ENCODE peak calls at places on chromosomes 7 and 10, in six cellular contexts. One of them, this sample, is unnamed.

GRCh38 chr7:23396222-23396621 is 74.1 kb downstream of the IGF2BP3 start:
- DNase-seq in H1: no peak
- DNase-seq in mesenchymal stem cell: peak; percentile 61
- DNase-seq in neuronal stem cell: no peak
- DNase-seq in IMR-90: peak; percentile 91
- DNase-seq in trophoblast cell: no peak
- DNase-seq in this sample: no peak

GRCh38 chr10:121303273-121303890 is 294.9 kb downstream of the FGFR2 start:
- DNase-seq in H1: no peak
- DNase-seq in mesenchymal stem cell: no peak
- DNase-seq in neuronal stem cell: no peak
- DNase-seq in IMR-90: no peak
- DNase-seq in trophoblast cell: no peak
- DNase-seq in this sample: no peak

GRCh38 chr7:876077-876971 is at the start of gene GET4:
- DNase-seq in H1: peak; percentile 88
- DNase-seq in mesenchymal stem cell: peak; percentile 93
- DNase-seq in neuronal stem cell: peak; percentile 94
- DNase-seq in IMR-90: peak; percentile 93
- DNase-seq in trophoblast cell: peak; percentile 94
- DNase-seq in this sample: peak; percentile 98

GRCh38 chr7:157773361-157773760 is 436.6 kb downstream of the DNAJB6 start:
- DNase-seq in H1: no peak
- DNase-seq in mesenchymal stem cell: no peak
- DNase-seq in neuronal stem cell: no peak
- DNase-seq in IMR-90: no peak
- DNase-seq in trophoblast cell: no peak
- DNase-seq in this sample: no peak

GRCh38 chr7:140639366-140640053 is 1.1 kb downstream of the DENND2A start:
- DNase-seq in H1: no peak
- DNase-seq in mesenchymal stem cell: peak; percentile 84
- DNase-seq in neuronal stem cell: no peak
- DNase-seq in IMR-90: peak; percentile 90
- DNase-seq in trophoblast cell: peak; percentile 47
- DNase-seq in this sample: peak; percentile 62

GRCh38 chr10:77726732-77727131 is 89.1 kb upstream of the KCNMA1 start:
- DNase-seq in H1: no peak
- DNase-seq in mesenchymal stem cell: no peak
- DNase-seq in neuronal stem cell: no peak
- DNase-seq in IMR-90: no peak
- DNase-seq in trophoblast cell: no peak
- DNase-seq in this sample: no peak

GRCh38 chr10:113463777-113464176 is 89.1 kb upstream of the HABP2 start:
- DNase-seq in H1: no peak
- DNase-seq in mesenchymal stem cell: peak; percentile 27
- DNase-seq in neuronal stem cell: no peak
- DNase-seq in IMR-90: peak; percentile 10
- DNase-seq in trophoblast cell: no peak
- DNase-seq in this sample: no peak

GRCh38 chr10:128046156-128046933 is 79.9 kb downstream of the MKI67 start:
- DNase-seq in H1: no peak
- DNase-seq in mesenchymal stem cell: no peak
- DNase-seq in neuronal stem cell: no peak
- DNase-seq in IMR-90: no peak
- DNase-seq in trophoblast cell: no peak
- DNase-seq in this sample: no peak

GRCh38 chr10:70681731-70682005 is 9.4 kb downstream of the ADAMTS14 start:
- DNase-seq in H1: no peak
- DNase-seq in mesenchymal stem cell: no peak
- DNase-seq in neuronal stem cell: no peak
- DNase-seq in IMR-90: no peak
- DNase-seq in trophoblast cell: no peak
- DNase-seq in this sample: no peak

GRCh38 chr10:132798876-132799275 is 12.9 kb upstream of the NKX6-2 start:
- DNase-seq in H1: no peak
- DNase-seq in mesenchymal stem cell: no peak
- DNase-seq in neuronal stem cell: no peak
- DNase-seq in IMR-90: no peak
- DNase-seq in trophoblast cell: no peak
- DNase-seq in this sample: no peak

GRCh38 chr10:110311357-110311949 is 6.7 kb upstream of the SMNDC1 start:
- DNase-seq in H1: no peak
- DNase-seq in mesenchymal stem cell: peak; percentile 70
- DNase-seq in neuronal stem cell: peak; percentile 59
- DNase-seq in IMR-90: peak; percentile 70
- DNase-seq in trophoblast cell: peak; percentile 26
- DNase-seq in this sample: peak; percentile 79

GRCh38 chr7:27774717-27775328 is 34.9 kb downstream of the TAX1BP1 start:
- DNase-seq in H1: no peak
- DNase-seq in mesenchymal stem cell: peak; percentile 47
- DNase-seq in neuronal stem cell: peak; percentile 5
- DNase-seq in IMR-90: peak; percentile 58
- DNase-seq in trophoblast cell: peak; percentile 7
- DNase-seq in this sample: peak; percentile 29

GRCh38 chr7:50387351-50387750 is 62.8 kb downstream of the FIGNL1 start:
- DNase-seq in H1: no peak
- DNase-seq in mesenchymal stem cell: no peak
- DNase-seq in neuronal stem cell: no peak
- DNase-seq in IMR-90: no peak
- DNase-seq in trophoblast cell: no peak
- DNase-seq in this sample: no peak

GRCh38 chr7:138032186-138032585 is 30.3 kb upstream of the CREB3L2 start:
- DNase-seq in H1: no peak
- DNase-seq in mesenchymal stem cell: no peak
- DNase-seq in neuronal stem cell: no peak
- DNase-seq in IMR-90: no peak
- DNase-seq in trophoblast cell: no peak
- DNase-seq in this sample: no peak

GRCh38 chr7:8261711-8262695 is at the start of gene ICA1:
- DNase-seq in H1: no peak
- DNase-seq in mesenchymal stem cell: peak; percentile 51
- DNase-seq in neuronal stem cell: peak; percentile 66
- DNase-seq in IMR-90: no peak
- DNase-seq in trophoblast cell: peak; percentile 19
- DNase-seq in this sample: peak; percentile 82

GRCh38 chr7:40709077-40709964 is 574.5 kb downstream of the SUGCT start:
- DNase-seq in H1: no peak
- DNase-seq in mesenchymal stem cell: peak; percentile 51
- DNase-seq in neuronal stem cell: no peak
- DNase-seq in IMR-90: no peak
- DNase-seq in trophoblast cell: no peak
- DNase-seq in this sample: no peak

GRCh38 chr10:47349516-47349915 is 1.4 kb downstream of the RBP3 start:
- DNase-seq in H1: no peak
- DNase-seq in mesenchymal stem cell: no peak
- DNase-seq in neuronal stem cell: no peak
- DNase-seq in IMR-90: no peak
- DNase-seq in trophoblast cell: no peak
- DNase-seq in this sample: no peak

GRCh38 chr7:106057962-106058901 is 53.9 kb downstream of the SYPL1 start:
- DNase-seq in H1: no peak
- DNase-seq in mesenchymal stem cell: no peak
- DNase-seq in neuronal stem cell: no peak
- DNase-seq in IMR-90: no peak
- DNase-seq in trophoblast cell: no peak
- DNase-seq in this sample: peak; percentile 32

GRCh38 chr7:7911339-7911738 is 57.3 kb upstream of the GLCCI1 start:
- DNase-seq in H1: peak; percentile 43
- DNase-seq in mesenchymal stem cell: peak; percentile 77
- DNase-seq in neuronal stem cell: peak; percentile 35
- DNase-seq in IMR-90: peak; percentile 61
- DNase-seq in trophoblast cell: peak; percentile 82
- DNase-seq in this sample: peak; percentile 98

GRCh38 chr7:107668296-107668695 is 7.7 kb downstream of the SLC26A4 start:
- DNase-seq in H1: no peak
- DNase-seq in mesenchymal stem cell: no peak
- DNase-seq in neuronal stem cell: no peak
- DNase-seq in IMR-90: no peak
- DNase-seq in trophoblast cell: no peak
- DNase-seq in this sample: no peak

GRCh38 chr7:2507208-2507916 is 12.2 kb upstream of the LFNG start:
- DNase-seq in H1: no peak
- DNase-seq in mesenchymal stem cell: no peak
- DNase-seq in neuronal stem cell: no peak
- DNase-seq in IMR-90: no peak
- DNase-seq in trophoblast cell: no peak
- DNase-seq in this sample: no peak

GRCh38 chr10:32055478-32056135 is 618 bp downstream of the KIF5B start:
- DNase-seq in H1: no peak
- DNase-seq in mesenchymal stem cell: peak; percentile 73
- DNase-seq in neuronal stem cell: no peak
- DNase-seq in IMR-90: peak; percentile 41
- DNase-seq in trophoblast cell: peak; percentile 60
- DNase-seq in this sample: peak; percentile 83

GRCh38 chr7:39574673-39575349 is 8.6 kb downstream of the YAE1 start:
- DNase-seq in H1: no peak
- DNase-seq in mesenchymal stem cell: no peak
- DNase-seq in neuronal stem cell: no peak
- DNase-seq in IMR-90: no peak
- DNase-seq in trophoblast cell: peak; percentile 42
- DNase-seq in this sample: no peak

GRCh38 chr10:103618575-103619423 is 125.3 kb downstream of the NEURL1 start:
- DNase-seq in H1: no peak
- DNase-seq in mesenchymal stem cell: no peak
- DNase-seq in neuronal stem cell: no peak
- DNase-seq in IMR-90: no peak
- DNase-seq in trophoblast cell: no peak
- DNase-seq in this sample: no peak

GRCh38 chr7:96026006-96026405 is 253.7 kb downstream of the DYNC1I1 start:
- DNase-seq in H1: no peak
- DNase-seq in mesenchymal stem cell: no peak
- DNase-seq in neuronal stem cell: no peak
- DNase-seq in IMR-90: no peak
- DNase-seq in trophoblast cell: no peak
- DNase-seq in this sample: no peak

GRCh38 chr10:34726862-34727261 is 88.2 kb downstream of the PARD3 start:
- DNase-seq in H1: no peak
- DNase-seq in mesenchymal stem cell: no peak
- DNase-seq in neuronal stem cell: no peak
- DNase-seq in IMR-90: no peak
- DNase-seq in trophoblast cell: no peak
- DNase-seq in this sample: no peak

GRCh38 chr7:152683297-152683696 is 7.4 kb upstream of the XRCC2 start:
- DNase-seq in H1: no peak
- DNase-seq in mesenchymal stem cell: no peak
- DNase-seq in neuronal stem cell: no peak
- DNase-seq in IMR-90: no peak
- DNase-seq in trophoblast cell: no peak
- DNase-seq in this sample: no peak

GRCh38 chr7:95324396-95324795 is at the start of gene PON1:
- DNase-seq in H1: no peak
- DNase-seq in mesenchymal stem cell: no peak
- DNase-seq in neuronal stem cell: no peak
- DNase-seq in IMR-90: no peak
- DNase-seq in trophoblast cell: no peak
- DNase-seq in this sample: no peak

GRCh38 chr7:1309290-1309689 is 76.6 kb downstream of the UNCX start:
- DNase-seq in H1: no peak
- DNase-seq in mesenchymal stem cell: no peak
- DNase-seq in neuronal stem cell: no peak
- DNase-seq in IMR-90: no peak
- DNase-seq in trophoblast cell: no peak
- DNase-seq in this sample: no peak

GRCh38 chr10:28556142-28556541 is 23.2 kb downstream of the WAC start:
- DNase-seq in H1: no peak
- DNase-seq in mesenchymal stem cell: no peak
- DNase-seq in neuronal stem cell: no peak
- DNase-seq in IMR-90: no peak
- DNase-seq in trophoblast cell: no peak
- DNase-seq in this sample: no peak
- H3K4me3 ChIP-seq in H1: no peak overlapping the region
- H3K4me3 ChIP-seq in mesenchymal stem cell: no peak overlapping the region
- H3K4me3 ChIP-seq in neuronal stem cell: no peak overlapping the region
- H3K4me3 ChIP-seq in IMR-90: no peak overlapping the region
- H3K4me3 ChIP-seq in trophoblast cell: no peak overlapping the region
- H3K4me3 ChIP-seq in this sample: no peak overlapping the region

GRCh38 chr10:95422196-95422595 is 131.4 kb upstream of the PDLIM1 start:
- DNase-seq in H1: no peak
- DNase-seq in mesenchymal stem cell: no peak
- DNase-seq in neuronal stem cell: no peak
- DNase-seq in IMR-90: no peak
- DNase-seq in trophoblast cell: no peak
- DNase-seq in this sample: no peak
- H2BK5ac ChIP-seq in H1: no peak overlapping the region
- H2BK5ac ChIP-seq in mesenchymal stem cell: no peak overlapping the region
- H2BK5ac ChIP-seq in neuronal stem cell: no peak overlapping the region
- H2BK5ac ChIP-seq in IMR-90: no peak overlapping the region
- H2BK5ac ChIP-seq in trophoblast cell: no peak overlapping the region
- H2BK5ac ChIP-seq in this sample: no peak overlapping the region

DNA sequence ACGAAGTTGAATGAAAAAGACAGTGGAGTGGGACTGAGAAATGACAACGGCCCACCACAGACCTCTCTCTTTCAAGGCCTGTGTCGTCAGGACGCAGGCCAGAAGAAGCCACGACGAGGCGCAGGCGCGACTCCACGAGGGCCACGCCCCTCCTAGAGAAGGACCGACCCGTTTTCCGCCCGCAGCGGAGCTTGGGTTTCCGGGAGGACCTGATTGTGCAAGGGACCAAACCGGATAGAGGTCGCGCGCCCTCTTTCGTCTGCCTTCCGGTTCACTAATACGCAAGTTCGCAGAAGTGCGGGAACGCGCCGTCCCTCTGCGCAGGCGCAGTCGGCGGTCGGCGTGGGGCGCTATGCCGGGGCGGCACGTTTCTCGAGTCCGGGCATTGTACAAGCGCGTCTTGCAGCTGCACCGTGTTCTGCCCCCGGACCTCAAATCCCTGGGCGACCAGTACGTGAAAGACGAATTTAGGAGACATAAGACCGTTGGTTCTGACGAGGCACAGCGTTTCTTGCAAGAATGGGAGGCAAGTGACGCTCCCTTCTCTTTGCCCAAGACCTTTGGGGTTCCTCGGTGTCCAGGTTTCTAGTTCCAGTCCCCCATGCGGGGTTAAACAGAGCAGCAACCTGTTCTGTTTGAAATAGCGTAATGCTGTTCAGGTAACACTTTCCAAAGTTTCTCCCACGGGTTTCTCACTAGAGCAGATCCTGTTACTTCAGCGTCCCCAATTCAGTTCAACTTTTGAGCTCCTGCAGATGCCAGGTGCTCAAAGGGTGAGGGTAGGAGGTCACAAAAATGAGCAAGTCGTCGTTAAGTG is at the start of gene SDHAF3:
- DNase-seq in H1: peak; percentile 99
- DNase-seq in mesenchymal stem cell: peak; percentile 98
- DNase-seq in neuronal stem cell: peak; percentile 97
- DNase-seq in IMR-90: peak; percentile 97
- DNase-seq in trophoblast cell: peak; percentile 99
- DNase-seq in this sample: peak; percentile 99
- H3K18ac ChIP-seq in H1: peak within 1 kb of the TSS; percentile 98
- H3K18ac ChIP-seq in mesenchymal stem cell: peak within 1 kb of the TSS; percentile 80
- H3K18ac ChIP-seq in neuronal stem cell: peak within 1 kb of the TSS; percentile 86
- H3K18ac ChIP-seq in IMR-90: peak within 1 kb of the TSS; percentile 67
- H3K18ac ChIP-seq in trophoblast cell: peak within 1 kb of the TSS; percentile 82
- H3K18ac ChIP-seq in this sample: no peak within 1 kb of the TSS

DNA sequence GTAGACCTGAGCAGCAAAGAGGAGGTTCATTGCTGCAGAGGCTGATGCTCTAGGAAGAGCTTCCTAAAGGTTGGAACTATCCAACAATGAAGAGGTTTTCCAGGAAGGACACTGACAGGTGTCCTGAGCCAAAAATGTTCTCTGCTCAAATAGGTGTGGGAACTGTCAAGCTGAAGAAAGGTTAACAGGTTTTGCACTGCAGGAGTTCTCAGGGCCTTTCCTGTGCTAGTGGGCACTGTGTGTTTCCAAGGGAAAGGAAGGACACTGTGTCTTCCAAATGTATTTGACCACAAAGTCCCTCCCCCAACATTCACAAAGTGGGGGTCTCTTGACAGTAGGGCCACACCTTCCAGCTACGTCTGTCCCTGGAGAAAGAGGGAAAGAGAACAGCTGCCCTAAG is 4.0 kb downstream of the ZCCHC24 start:
- DNase-seq in H1: no peak
- DNase-seq in mesenchymal stem cell: no peak
- DNase-seq in neuronal stem cell: no peak
- DNase-seq in IMR-90: no peak
- DNase-seq in trophoblast cell: no peak
- DNase-seq in this sample: no peak
- H3K4me3 ChIP-seq in H1: no peak overlapping the region
- H3K4me3 ChIP-seq in mesenchymal stem cell: peak overlapping the region; percentile 89
- H3K4me3 ChIP-seq in neuronal stem cell: no peak overlapping the region
- H3K4me3 ChIP-seq in IMR-90: no peak overlapping the region
- H3K4me3 ChIP-seq in trophoblast cell: no peak overlapping the region
- H3K4me3 ChIP-seq in this sample: no peak overlapping the region